ENCODE peak calls at places on chromosomes 11 and 22, in six cellular contexts. X is transverse colon, B is GM12865, A is sigmoid colon, K is BE2C, Q is Panc1. R is an unnamed sample.

GRCh38 chr11:117410861-117411725 is 83.4 kb downstream of the CEP164 start:
- DNase-seq in X (no peak), B (no peak), A (peak), K (no peak), Q (no peak), R (no peak)

GRCh38 chr22:25364736-25365241 is 145.3 kb downstream of the CRYBB2 start:
- DNase-seq in X (peak), B (no peak), A (peak), K (no peak), Q (no peak), R (peak)

GRCh38 chr11:86523738-86524602 is 148.4 kb downstream of the ME3 start:
- DNase-seq in X (no peak), B (no peak), A (no peak), K (no peak), Q (peak), R (no peak)

GRCh38 chr11:63518548-63518947 is 12.7 kb downstream of the LGALS12 start:
- DNase-seq in X (no peak), B (no peak), A (no peak), K (no peak), Q (no peak), R (no peak)

GRCh38 chr11:19650929-19651487 is 61.6 kb upstream of the NAV2 start:
- DNase-seq in X (no peak), B (no peak), A (no peak), K (no peak), Q (no peak), R (no peak)

GRCh38 chr22:20607157-20607907 is 99.9 kb downstream of the MED15 start:
- DNase-seq in X (no peak), B (no peak), A (no peak), K (peak), Q (no peak), R (no peak)

GRCh38 chr11:19232910-19233503 is 7.7 kb downstream of the E2F8 start:
- DNase-seq in X (no peak), B (no peak), A (no peak), K (no peak), Q (peak), R (no peak)

GRCh38 chr11:110715541-110715940 is 3.3 kb upstream of the ARHGAP20 start:
- DNase-seq in X (no peak), B (no peak), A (no peak), K (no peak), Q (no peak), R (no peak)

GRCh38 chr11:71283960-71284359 is 31.6 kb upstream of the SHANK2 start:
- DNase-seq in X (peak), B (no peak), A (peak), K (no peak), Q (no peak), R (no peak)

GRCh38 chr11:130020323-130020722 is 17.7 kb upstream of the PRDM10 start:
- DNase-seq in X (no peak), B (no peak), A (no peak), K (no peak), Q (no peak), R (no peak)

GRCh38 chr11:122046846-122047245 is 69.2 kb downstream of the BLID start:
- DNase-seq in X (no peak), B (no peak), A (no peak), K (no peak), Q (no peak), R (no peak)

GRCh38 chr11:76408171-76408965 is 27.2 kb downstream of the GVQW3 start:
- DNase-seq in X (no peak), B (no peak), A (no peak), K (peak), Q (no peak), R (no peak)

GRCh38 chr11:130121430-130121978 is 38.1 kb upstream of the ST14 start:
- DNase-seq in X (no peak), B (no peak), A (no peak), K (no peak), Q (no peak), R (no peak)

GRCh38 chr11:6437993-6438392 is 2.8 kb downstream of the HPX start:
- DNase-seq in X (no peak), B (peak), A (no peak), K (no peak), Q (no peak), R (no peak)

GRCh38 chr11:56848105-56848809 is 99.8 kb upstream of the OR9G4 start:
- DNase-seq in X (no peak), B (no peak), A (no peak), K (peak), Q (no peak), R (no peak)

GRCh38 chr22:23550049-23550650 is 29.9 kb downstream of the IGLL1 start:
- DNase-seq in X (no peak), B (no peak), A (no peak), K (no peak), Q (no peak), R (no peak)

GRCh38 chr11:80783561-80783960 is 1342.7 kb upstream of the TENM4 start:
- DNase-seq in X (no peak), B (no peak), A (no peak), K (no peak), Q (no peak), R (no peak)

GRCh38 chr11:63510360-63511130 is 4.7 kb downstream of the LGALS12 start:
- DNase-seq in X (no peak), B (no peak), A (no peak), K (no peak), Q (no peak), R (no peak)

GRCh38 chr11:45518096-45518852 is 147.1 kb downstream of the CHST1 start:
- DNase-seq in X (no peak), B (no peak), A (peak), K (no peak), Q (no peak), R (no peak)

GRCh38 chr22:47045691-47046410 is 283.4 kb downstream of the TBC1D22A start:
- DNase-seq in X (no peak), B (no peak), A (peak), K (no peak), Q (no peak), R (peak)

GRCh38 chr11:62911137-62912130 is 9.7 kb downstream of the CHRM1 start:
- DNase-seq in X (no peak), B (no peak), A (no peak), K (peak), Q (no peak), R (no peak)

GRCh38 chr11:17719028-17719939 is at the start of gene MYOD1:
- DNase-seq in X (no peak), B (no peak), A (peak), K (no peak), Q (no peak), R (no peak)

GRCh38 chr11:1570896-1571759 is 943 bp downstream of the DUSP8 start:
- DNase-seq in X (no peak), B (no peak), A (peak), K (peak), Q (no peak), R (peak)

GRCh38 chr11:44728085-44728410 is 1.3 kb downstream of the TSPAN18 start:
- DNase-seq in X (no peak), B (no peak), A (no peak), K (no peak), Q (no peak), R (no peak)

GRCh38 chr22:48492371-48493320 is 1335.0 kb downstream of the BRD1 start:
- DNase-seq in X (peak), B (peak), A (peak), K (peak), Q (peak), R (peak)

GRCh38 chr22:29003552-29003951 is 58.1 kb downstream of the C22orf31 start:
- DNase-seq in X (no peak), B (no peak), A (no peak), K (no peak), Q (no peak), R (no peak)

GRCh38 chr11:35102267-35102666 is 36.7 kb upstream of the CD44 start:
- DNase-seq in X (no peak), B (no peak), A (no peak), K (no peak), Q (no peak), R (no peak)

GRCh38 chr11:124897681-124898680 is at the start of gene ROBO4:
- DNase-seq in X (no peak), B (no peak), A (peak), K (no peak), Q (peak), R (no peak)

GRCh38 chr11:122808494-122808893 is 29.8 kb upstream of the CRTAM start:
- DNase-seq in X (peak), B (peak), A (no peak), K (no peak), Q (no peak), R (no peak)

GRCh38 chr11:59674291-59674690 is 5.5 kb upstream of the PATL1 start:
- DNase-seq in X (no peak), B (no peak), A (no peak), K (no peak), Q (no peak), R (no peak)

GRCh38 chr11:74011360-74012071 is 2.6 kb upstream of the UCP3 start:
- DNase-seq in X (no peak), B (peak), A (peak), K (no peak), Q (no peak), R (no peak)

GRCh38 chr11:59106363-59107336 is at the start of gene FAM111B:
- DNase-seq in X (peak), B (peak), A (peak), K (peak), Q (peak), R (peak)

GRCh38 chr11:79564288-79564925 is 123.6 kb upstream of the TENM4 start:
- DNase-seq in X (no peak), B (no peak), A (no peak), K (no peak), Q (no peak), R (no peak)

GRCh38 chr11:134364261-134364660 is 32.5 kb downstream of the GLB1L2 start:
- DNase-seq in X (no peak), B (no peak), A (peak), K (no peak), Q (no peak), R (peak)

GRCh38 chr11:70876685-70877084 is 375.7 kb downstream of the SHANK2 start:
- DNase-seq in X (no peak), B (no peak), A (no peak), K (no peak), Q (no peak), R (peak)

GRCh38 chr11:1458340-1459218 is 28.0 kb downstream of the MOB2 start:
- DNase-seq in X (peak), B (no peak), A (peak), K (peak), Q (no peak), R (peak)

GRCh38 chr11:91199866-91200265 is 977.0 kb upstream of the CHORDC1 start:
- DNase-seq in X (no peak), B (no peak), A (no peak), K (no peak), Q (no peak), R (no peak)

GRCh38 chr11:63841554-63841953 is 2.6 kb downstream of the MARK2 start:
- DNase-seq in X (no peak), B (no peak), A (no peak), K (no peak), Q (no peak), R (no peak)

GRCh38 chr11:47980093-47980906 is at the start of gene PTPRJ:
- DNase-seq in X (peak), B (peak), A (peak), K (peak), Q (no peak), R (peak)

GRCh38 chr11:47980907-47981621 is 705 bp downstream of the PTPRJ start:
- DNase-seq in X (peak), B (peak), A (peak), K (peak), Q (no peak), R (peak)

GRCh38 chr11:47981667-47982404 is 1.5 kb downstream of the PTPRJ start:
- DNase-seq in X (no peak), B (no peak), A (no peak), K (no peak), Q (no peak), R (peak)

GRCh38 chr11:47977651-47978050 is 2.7 kb upstream of the PTPRJ start:
- DNase-seq in X (no peak), B (no peak), A (no peak), K (no peak), Q (no peak), R (no peak)

GRCh38 chr11:47979378-47980092 is 824 bp upstream of the PTPRJ start:
- DNase-seq in X (no peak), B (no peak), A (no peak), K (no peak), Q (no peak), R (peak)
- H3K4me3 ChIP-seq in X (peak), B (no peak), A (peak), K (no peak), Q (peak), R (peak)

GRCh38 chr11:2864890-2865289 is 20.7 kb downstream of the CDKN1C start:
- DNase-seq in X (no peak), B (no peak), A (no peak), K (no peak), Q (no peak), R (no peak)

GRCh38 chr11:2862395-2862949 is 23.1 kb downstream of the CDKN1C start:
- DNase-seq in X (no peak), B (no peak), A (no peak), K (no peak), Q (no peak), R (no peak)

GRCh38 chr11:2866178-2866577 is 19.4 kb downstream of the CDKN1C start:
- DNase-seq in X (no peak), B (no peak), A (no peak), K (no peak), Q (no peak), R (no peak)

GRCh38 chr11:2860636-2861035 is 24.9 kb downstream of the CDKN1C start:
- DNase-seq in X (peak), B (peak), A (no peak), K (no peak), Q (no peak), R (no peak)

DNA sequence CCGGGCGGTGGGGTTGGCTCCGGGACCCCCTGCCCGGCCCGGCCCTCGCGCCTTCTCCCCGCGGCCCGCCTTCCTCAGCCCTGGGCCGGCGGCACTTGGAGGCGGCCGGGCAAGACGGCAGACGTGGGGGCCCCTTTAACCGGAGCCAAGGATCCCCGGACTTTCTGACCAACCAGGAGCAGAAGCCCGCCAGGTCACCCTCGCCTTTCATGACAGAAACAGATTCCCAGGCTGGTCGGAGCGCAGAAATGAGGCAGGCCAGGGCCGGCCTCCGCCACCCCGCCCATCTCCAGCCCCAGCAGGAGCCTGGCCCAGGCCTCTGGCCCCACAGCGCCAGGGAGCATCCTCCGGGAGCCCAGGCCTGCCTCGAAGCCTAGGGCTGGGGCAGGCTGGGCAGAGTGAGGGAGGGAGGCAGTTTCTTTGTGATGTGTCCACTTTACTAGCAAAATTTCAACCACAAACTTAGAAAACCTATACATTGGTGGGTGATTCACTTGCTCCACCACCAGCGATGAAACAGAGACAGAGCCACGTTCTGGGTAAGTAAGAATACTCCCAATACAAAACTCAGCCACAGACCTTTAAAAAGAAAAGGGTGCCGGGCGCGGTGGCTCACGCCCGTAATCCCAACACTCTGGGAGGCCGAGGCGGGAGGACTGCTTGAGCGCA is 22.5 kb downstream of the CDKN1C start:
- DNase-seq in X (no peak), B (no peak), A (no peak), K (no peak), Q (no peak), R (no peak)
- H3K4me3 ChIP-seq in X (peak), B (no peak), A (peak), K (no peak), Q (no peak), R (no peak)

DNA sequence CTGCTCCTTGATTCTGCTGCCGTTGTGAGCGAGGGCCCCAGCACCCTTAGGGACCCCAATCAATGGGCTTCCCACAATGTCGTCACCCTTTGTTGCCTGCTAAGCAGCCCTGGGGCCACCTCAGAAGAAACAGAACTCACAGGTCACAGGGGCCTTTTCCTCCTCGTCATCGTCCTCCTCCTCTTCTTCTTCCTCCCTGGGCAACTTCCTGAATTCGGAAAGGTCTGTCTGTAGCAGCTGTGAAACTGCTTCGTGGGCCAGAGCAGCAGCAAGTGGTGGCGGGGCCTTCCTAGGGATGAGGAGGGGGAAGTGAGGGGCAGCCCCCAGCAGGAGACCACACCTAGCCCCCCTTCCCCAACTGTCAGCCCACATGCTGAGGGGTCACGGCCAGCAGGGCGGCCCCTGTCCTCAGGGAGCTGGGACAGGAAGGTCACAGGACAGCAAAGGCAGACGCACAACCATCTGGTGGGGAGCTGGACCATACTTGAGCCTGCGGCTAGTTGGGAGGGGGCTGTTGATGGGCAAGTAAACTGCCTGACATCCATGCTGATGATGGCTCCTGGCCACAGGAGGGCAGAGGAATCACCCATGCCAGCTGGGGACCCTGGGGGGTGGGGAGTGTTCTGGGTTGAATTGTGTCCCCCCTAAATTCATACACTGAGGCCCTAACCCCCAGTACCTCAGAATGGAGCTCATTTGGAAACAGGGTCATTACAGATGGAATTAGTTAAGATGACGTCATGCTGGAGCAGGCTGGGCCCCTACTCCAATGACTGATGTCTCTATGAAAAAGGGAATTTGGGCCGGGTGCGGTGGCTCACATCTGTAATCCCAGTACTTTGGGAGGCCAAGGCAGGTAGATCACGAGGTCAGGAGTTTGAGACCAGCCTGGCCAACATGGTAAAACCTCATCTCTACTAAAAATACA is 13.0 kb downstream of the PPM1F start:
- DNase-seq in X (no peak), B (no peak), A (no peak), K (no peak), Q (no peak), R (no peak)
- H3K4me3 ChIP-seq in X (no peak), B (no peak), A (no peak), K (no peak), Q (no peak), R (no peak)

DNA sequence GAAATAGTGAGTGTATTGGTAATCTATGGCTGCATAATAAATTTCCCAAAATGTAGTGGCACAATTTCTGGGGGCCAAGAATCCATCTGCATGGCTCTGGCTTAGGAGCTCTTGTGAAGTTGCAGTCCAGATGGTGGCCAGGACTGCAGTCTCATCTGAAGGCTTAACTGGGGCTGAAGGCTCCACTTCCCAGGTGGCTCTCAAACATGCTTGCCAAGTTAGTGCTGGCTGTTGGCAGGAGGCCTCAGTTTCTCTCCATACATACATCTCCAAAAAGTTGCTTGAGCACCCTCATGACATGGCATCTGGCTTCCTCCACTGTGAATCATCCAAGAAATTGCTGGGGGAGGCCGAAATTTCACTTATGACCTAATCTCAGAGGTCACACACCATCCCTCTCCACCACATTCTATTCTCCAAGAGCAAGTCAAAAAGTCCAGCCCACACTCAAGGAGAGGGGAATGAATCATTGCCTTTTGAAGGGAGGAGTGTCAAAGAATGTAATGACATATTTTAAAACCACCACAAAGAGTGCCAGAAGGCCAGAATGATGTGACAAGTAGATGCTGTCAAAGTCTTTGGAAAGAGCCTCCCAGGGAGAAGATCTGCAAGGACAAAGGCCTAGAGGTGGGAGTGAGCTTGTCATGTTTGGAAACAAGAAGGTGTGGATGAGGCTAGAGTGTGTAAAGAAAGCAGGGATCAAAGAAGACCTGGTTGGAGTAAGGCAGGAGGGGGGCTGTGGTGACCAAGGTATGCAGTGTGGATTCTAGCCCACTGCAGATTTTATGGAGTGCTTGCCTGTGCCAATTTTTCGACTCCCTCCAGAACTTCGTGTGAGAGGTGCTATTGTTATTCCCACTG is 566.2 kb downstream of the MIAT start:
- DNase-seq in X (no peak), B (no peak), A (no peak), K (no peak), Q (no peak), R (no peak)
- H3K4me3 ChIP-seq in X (no peak), B (no peak), A (no peak), K (no peak), Q (no peak), R (no peak)

GRCh38 chr11:65013130-65013691 is 749 bp upstream of the ARL2 start:
- DNase-seq in X (peak), B (peak), A (peak), K (peak), Q (no peak), R (peak)
- H3K4me3 ChIP-seq in X (peak), B (peak), A (peak), K (peak), Q (peak), R (peak)

DNA sequence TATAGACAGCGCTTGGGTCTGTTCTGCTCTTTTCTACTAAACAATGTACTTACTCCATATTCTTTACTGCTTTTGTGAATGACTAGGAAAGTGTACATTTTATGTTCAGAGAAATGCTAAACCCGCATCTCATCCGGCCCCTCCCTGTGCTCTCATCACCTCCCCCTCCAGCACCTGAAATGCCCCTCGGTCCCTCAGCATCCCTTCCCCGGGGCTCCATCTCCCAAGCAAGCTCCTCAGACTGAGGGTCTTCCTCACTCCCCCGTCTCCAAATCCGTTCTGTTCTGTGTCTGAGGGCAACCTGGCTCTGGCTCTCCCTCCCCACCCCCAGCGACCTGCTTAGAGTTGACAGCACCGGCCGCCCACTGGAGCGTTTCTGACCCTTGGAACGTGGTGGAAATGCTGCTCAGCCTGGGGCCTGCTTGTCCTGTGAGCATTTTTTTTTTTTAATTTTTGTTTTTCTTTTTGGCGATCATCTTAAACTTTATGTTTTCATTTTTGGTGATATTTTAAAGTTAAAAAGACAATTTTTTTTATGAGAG is 1.4 kb downstream of the SELENOO start:
- DNase-seq in X (no peak), B (no peak), A (no peak), K (no peak), Q (no peak), R (no peak)
- H3K4me3 ChIP-seq in X (peak), B (peak), A (peak), K (peak), Q (peak), R (peak)